ENCODE peak calls at places on chromosomes 16 and 17, in four cellular contexts. U is tibial nerve, Z is nephron progenitor cell, V is endothelial cell. A is an unnamed sample.

GRCh38 chr16:50464325-50465290 is 83.6 kb upstream of the NKD1 start:
- DNase-seq in U (no peak), Z (no peak), V (no peak), A (no peak)

GRCh38 chr17:31902693-31903092 is 1.2 kb upstream of the UTP6 start:
- DNase-seq in U (no peak), Z (no peak), V (no peak), A (no peak)

GRCh38 chr16:57166951-57167350 is 18.9 kb downstream of the PSME3IP1 start:
- DNase-seq in U (no peak), Z (no peak), V (no peak), A (no peak)

GRCh38 chr16:49441366-49441780 is 67.8 kb downstream of the C16orf78 start:
- DNase-seq in U (peak), Z (peak), V (peak), A (no peak)

GRCh38 chr17:56359518-56359917 is 206.2 kb downstream of the ANKFN1 start:
- DNase-seq in U (no peak), Z (no peak), V (no peak), A (no peak)

GRCh38 chr17:8005951-8006730 is 3.7 kb downstream of the GUCY2D start:
- DNase-seq in U (no peak), Z (no peak), V (no peak), A (no peak)

GRCh38 chr16:65099607-65100006 is 22.3 kb downstream of the CDH11 start:
- DNase-seq in U (no peak), Z (no peak), V (no peak), A (no peak)

GRCh38 chr17:44308320-44308818 is at the start of gene RUNDC3A:
- DNase-seq in U (peak), Z (peak), V (peak), A (peak)

GRCh38 chr17:45013021-45013997 is 38.1 kb downstream of the DCAKD start:
- DNase-seq in U (no peak), Z (no peak), V (no peak), A (no peak)

GRCh38 chr16:28891964-28892890 is 13.9 kb downstream of the ATP2A1 start:
- DNase-seq in U (no peak), Z (no peak), V (no peak), A (no peak)

GRCh38 chr16:84268661-84269060 is 26.0 kb upstream of the WFDC1 start:
- DNase-seq in U (no peak), Z (no peak), V (no peak), A (no peak)

GRCh38 chr16:84412262-84412661 is 43.9 kb downstream of the ATP2C2 start:
- DNase-seq in U (no peak), Z (no peak), V (no peak), A (no peak)

GRCh38 chr17:63358956-63359355 is 87.2 kb downstream of the CYB561 start:
- DNase-seq in U (no peak), Z (no peak), V (no peak), A (no peak)

GRCh38 chr16:48158296-48158695 is 2.5 kb upstream of the ABCC12 start:
- DNase-seq in U (no peak), Z (no peak), V (no peak), A (no peak)

GRCh38 chr17:28018439-28019070 is 23.9 kb upstream of the NLK start:
- DNase-seq in U (no peak), Z (no peak), V (no peak), A (no peak)

GRCh38 chr16:8173111-8173644 is 417.1 kb downstream of the TMEM114 start:
- DNase-seq in U (peak), Z (peak), V (peak), A (peak)

GRCh38 chr17:44005865-44006580 is 1.6 kb downstream of the NAGS start:
- DNase-seq in U (no peak), Z (peak), V (peak), A (no peak)

GRCh38 chr17:63279498-63280230 is 166.4 kb downstream of the CYB561 start:
- DNase-seq in U (no peak), Z (no peak), V (no peak), A (no peak)

DNA sequence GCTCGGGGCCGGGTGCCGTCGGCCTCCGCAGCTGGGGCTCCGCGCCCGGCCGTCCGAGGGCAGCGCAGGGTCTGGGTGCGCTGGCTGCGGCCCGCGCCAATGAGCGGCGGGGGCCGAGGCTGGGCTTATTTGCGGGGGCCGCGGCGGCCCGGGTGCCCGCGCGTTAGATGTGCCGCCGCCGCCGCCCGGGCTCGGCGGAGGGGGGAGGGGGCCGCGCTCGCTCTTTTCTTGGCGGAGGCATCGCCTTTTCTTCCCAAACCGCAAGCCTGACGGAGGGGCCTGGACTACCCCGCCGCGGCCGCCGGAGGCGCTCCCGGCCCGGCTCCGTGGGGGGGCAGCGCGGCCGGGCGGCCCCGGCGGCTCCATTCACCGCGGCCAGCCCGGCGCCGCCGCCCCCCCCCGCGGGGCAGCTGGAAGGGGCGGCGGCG is at the start of gene NOTUM:
- DNase-seq in U (no peak), Z (peak), V (no peak), A (no peak)
- TF ChIP-seq CTCF in U (peak), Z (no peak), V (no peak), A (no peak)

DNA sequence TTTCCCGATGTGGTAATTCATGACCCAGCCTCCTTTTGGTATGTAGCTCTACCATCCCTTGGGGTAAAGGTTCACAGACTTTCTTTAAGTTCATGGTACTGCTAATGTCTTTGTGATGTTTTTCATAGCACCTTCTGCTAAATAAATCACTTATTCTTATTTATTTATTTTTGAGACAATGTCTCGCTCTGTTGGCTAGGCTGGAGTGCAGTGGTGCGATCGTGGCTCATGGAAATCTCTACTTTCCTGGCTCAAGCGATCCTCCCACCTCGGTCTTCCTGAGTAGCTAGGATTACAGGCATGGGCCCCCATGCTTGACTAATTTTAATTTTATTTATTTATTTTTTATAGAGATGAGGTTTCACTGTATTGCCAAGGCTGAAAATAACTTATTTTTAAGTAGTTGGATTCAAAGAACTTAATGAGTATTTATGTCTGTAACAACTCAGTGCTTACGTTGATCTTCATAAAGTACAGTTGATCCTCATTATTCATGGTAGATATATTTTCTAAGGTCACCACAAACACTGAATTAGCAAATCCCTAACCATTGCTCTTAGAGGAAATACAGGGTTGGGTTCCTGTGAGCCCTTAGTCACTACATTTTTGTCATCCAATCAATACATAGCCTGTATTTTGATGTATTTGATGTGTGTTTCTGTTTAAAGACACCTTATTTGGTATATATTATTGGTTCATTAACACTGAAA is 97.1 kb downstream of the SHISA9 start:
- DNase-seq in U (no peak), Z (no peak), V (no peak), A (no peak)
- TF ChIP-seq CTCF in U (no peak), Z (no peak), V (no peak), A (no peak)

GRCh38 chr17:81999587-81999974 is 22.2 kb downstream of the ASPSCR1 start:
- DNase-seq in U (no peak), Z (no peak), V (no peak), A (no peak)

GRCh38 chr17:82000803-82001649 is 21.7 kb downstream of the CENPX start:
- DNase-seq in U (no peak), Z (no peak), V (no peak), A (peak)

GRCh38 chr17:81998719-81999438 is 21.4 kb downstream of the ASPSCR1 start:
- DNase-seq in U (no peak), Z (no peak), V (no peak), A (no peak)

GRCh38 chr17:82001657-82002056 is 21.0 kb downstream of the CENPX start:
- DNase-seq in U (no peak), Z (no peak), V (no peak), A (no peak)

DNA sequence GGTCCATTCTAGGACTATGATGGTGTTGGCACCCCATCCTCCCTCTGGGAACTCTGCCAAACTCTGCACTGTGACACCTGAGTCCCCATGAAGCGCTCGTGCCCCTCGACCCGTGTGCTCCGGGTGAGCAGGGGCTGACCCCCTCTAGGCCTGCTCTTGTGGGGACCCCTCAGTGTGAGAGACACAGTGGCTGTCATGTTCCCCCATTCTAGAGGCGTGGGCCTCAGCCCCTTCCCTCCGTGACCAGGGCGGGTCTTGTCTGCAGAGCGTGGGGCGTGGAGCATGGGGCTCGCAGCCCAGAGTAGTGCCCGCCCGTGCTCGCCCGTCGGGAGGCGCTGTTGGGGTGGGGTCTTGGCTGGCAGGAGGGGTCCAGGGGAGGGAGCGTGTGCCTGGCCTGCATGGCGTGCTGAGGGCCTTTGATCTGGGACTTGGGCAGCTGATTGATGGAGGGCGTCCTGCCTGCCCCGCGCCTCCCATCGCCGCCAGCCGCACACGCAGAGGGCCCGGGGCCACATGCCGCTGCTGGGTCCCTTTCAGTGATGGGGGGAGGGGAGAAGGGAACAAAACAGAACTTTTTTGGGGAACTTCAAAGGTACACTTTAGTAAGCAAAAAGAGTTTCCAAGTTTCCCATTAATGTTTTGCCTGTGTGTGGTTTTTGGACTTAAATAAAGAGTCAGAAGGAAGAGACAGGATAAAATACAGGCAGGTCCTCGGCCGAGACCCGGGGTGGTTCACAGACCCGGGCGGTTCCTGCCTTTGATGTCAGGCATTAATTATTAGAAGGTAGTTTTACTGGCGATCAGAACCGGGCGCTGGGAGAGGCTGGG is 22.5 kb downstream of the CENPX start:
- DNase-seq in U (no peak), Z (no peak), V (no peak), A (no peak)
- TF ChIP-seq CTCF in U (no peak), Z (no peak), V (no peak), A (no peak)

DNA sequence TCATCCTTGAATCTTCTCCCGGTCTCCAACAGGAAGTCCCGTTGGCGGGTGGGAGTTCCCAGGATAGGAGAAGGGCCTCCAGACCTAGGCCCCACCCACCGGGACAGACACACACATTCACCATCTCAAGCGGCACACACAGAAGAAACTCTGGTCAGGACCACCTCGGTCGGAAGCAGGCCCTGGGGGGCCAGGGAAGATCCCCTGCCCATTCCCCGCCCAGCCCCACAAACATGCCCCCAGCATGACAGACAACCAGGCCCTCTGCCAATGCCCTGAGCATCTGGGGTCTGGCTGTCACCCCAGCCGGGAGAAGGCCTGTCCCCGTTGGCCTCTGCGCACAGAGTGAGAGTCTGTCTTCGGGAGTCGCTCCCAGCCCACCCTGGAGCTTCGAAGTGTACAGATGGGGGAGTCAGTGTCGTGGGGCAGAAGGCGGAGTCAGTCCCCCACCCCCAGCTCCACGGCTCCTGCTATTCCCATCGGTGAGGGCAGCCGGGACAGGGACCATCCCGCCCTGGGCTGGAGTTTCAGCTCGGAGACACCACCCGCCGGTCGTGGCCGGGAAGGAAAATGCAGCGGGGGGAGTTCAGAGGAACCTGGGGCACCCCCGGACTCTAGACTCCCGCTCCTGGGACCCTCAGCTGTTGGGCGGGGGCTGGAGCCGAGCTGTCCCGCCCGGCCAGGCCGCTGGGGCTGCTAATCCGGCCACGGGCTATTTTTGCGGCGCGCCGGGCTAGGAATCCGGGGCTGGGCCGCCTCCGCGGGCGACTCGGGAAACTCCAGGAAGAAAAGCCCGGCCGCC is 690 bp downstream of the RHBDF1 start:
- DNase-seq in U (peak), Z (peak), V (peak), A (no peak)
- TF ChIP-seq CTCF in U (no peak), Z (no peak), V (no peak), A (no peak)

GRCh38 chr17:66975614-66976378 is 11.3 kb downstream of the CACNG4 start:
- DNase-seq in U (no peak), Z (no peak), V (peak), A (no peak)
- TF ChIP-seq CTCF in U (no peak), Z (no peak), V (no peak), A (peak)

DNA sequence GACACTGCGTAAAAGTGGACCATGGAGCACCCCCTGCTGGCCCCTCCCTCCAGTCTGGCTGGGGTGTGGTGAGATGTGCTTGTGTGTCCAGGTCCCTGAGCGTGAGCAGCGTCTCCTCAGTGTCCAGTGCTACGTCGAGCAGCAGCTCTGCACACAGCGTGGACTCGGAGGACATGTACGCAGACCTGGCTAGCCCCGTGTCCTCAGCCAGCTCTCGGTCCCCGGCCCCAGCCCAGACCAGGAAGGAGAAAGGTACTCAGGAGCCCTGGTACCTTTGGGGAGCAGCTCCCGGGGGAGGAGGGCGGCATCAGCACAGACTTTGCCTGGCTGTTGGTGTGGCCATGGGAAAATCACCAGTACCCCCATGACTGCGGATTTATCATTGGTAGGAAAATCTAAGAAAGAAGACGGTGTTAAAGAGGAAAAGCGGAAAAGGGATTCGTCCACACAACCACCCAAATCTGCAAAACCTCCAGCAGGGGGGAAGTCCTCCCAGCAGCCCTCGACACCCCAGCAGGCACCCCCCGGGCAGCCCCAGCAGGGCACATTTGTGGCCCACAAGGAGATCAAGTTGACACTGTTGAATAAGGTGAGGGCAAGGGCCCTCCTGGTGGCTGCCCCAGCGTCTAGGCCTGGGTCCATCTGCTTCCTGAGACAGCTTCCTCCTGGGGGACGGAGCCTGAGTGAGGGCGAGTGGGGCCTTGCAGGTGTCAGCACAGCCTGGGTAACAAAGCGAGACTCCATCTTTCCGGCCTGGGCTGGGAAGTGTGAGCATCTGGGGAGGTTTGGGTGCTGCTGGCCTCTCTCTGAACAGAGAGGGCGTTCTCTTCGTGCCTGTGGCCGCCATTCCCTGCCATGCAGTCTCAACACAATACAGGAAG is 10.6 kb upstream of the IL17C start:
- DNase-seq in U (no peak), Z (no peak), V (no peak), A (no peak)
- TF ChIP-seq CTCF in U (no peak), Z (no peak), V (no peak), A (no peak)

DNA sequence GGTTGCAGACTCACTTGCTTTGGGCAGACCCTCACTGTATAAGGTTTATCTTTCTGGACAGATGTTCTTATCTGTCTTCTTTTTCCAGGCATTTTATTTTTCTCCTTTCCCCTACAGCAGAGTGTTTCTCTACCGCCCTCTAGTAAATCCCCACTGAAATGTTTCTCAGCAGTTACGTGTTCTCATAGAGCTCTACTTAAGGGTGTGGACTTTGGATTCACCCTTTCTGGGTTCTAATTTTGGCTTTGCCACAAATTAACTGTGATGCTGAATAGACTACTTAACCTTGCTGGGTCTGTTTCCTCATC is 2.0 kb downstream of the ADAT1 start:
- DNase-seq in U (no peak), Z (no peak), V (no peak), A (no peak)
- TF ChIP-seq CTCF in U (peak), Z (peak), V (no peak), A (peak)